ENCODE peak calls at places on chromosomes 6 and 20, in seven cellular contexts. One of them, this sample, is unnamed.

GRCh38 chr6:159823953-159824352 is 23.9 kb downstream of the PNLDC1 start:
- DNase-seq in retina: no peak
- DNase-seq in T-helper 2 cell: no peak
- DNase-seq in fibroblast of lung: no peak
- DNase-seq in BJ: no peak
- DNase-seq in GM20000: no peak
- DNase-seq in RCC 7860: no peak
- DNase-seq in this sample: no peak

GRCh38 chr6:71258078-71258866 is 30.3 kb upstream of the OGFRL1 start:
- DNase-seq in retina: peak; percentile 39
- DNase-seq in T-helper 2 cell: no peak
- DNase-seq in fibroblast of lung: no peak
- DNase-seq in BJ: no peak
- DNase-seq in GM20000: no peak
- DNase-seq in RCC 7860: no peak
- DNase-seq in this sample: peak; percentile 64

GRCh38 chr20:14334306-14334930 is 3.0 kb downstream of the FLRT3 start:
- DNase-seq in retina: peak; percentile 62
- DNase-seq in T-helper 2 cell: no peak
- DNase-seq in fibroblast of lung: peak; percentile 44
- DNase-seq in BJ: no peak
- DNase-seq in GM20000: no peak
- DNase-seq in RCC 7860: no peak
- DNase-seq in this sample: peak; percentile 75

GRCh38 chr20:35947489-35947888 is 6.8 kb downstream of the SCAND1 start:
- DNase-seq in retina: no peak
- DNase-seq in T-helper 2 cell: peak; percentile 57
- DNase-seq in fibroblast of lung: peak; percentile 17
- DNase-seq in BJ: no peak
- DNase-seq in GM20000: peak; percentile 20
- DNase-seq in RCC 7860: peak; percentile 34
- DNase-seq in this sample: peak; percentile 45

GRCh38 chr20:12978613-12979495 is 29.9 kb upstream of the SPTLC3 start:
- DNase-seq in retina: no peak
- DNase-seq in T-helper 2 cell: no peak
- DNase-seq in fibroblast of lung: no peak
- DNase-seq in BJ: no peak
- DNase-seq in GM20000: no peak
- DNase-seq in RCC 7860: no peak
- DNase-seq in this sample: no peak

GRCh38 chr6:12288844-12289654 is 1.1 kb upstream of the EDN1 start:
- DNase-seq in retina: peak; percentile 68
- DNase-seq in T-helper 2 cell: peak; percentile 51
- DNase-seq in fibroblast of lung: peak; percentile 48
- DNase-seq in BJ: no peak
- DNase-seq in GM20000: peak; percentile 80
- DNase-seq in RCC 7860: peak; percentile 52
- DNase-seq in this sample: peak; percentile 74

GRCh38 chr20:54193817-54194216 is 14.1 kb upstream of the PFDN4 start:
- DNase-seq in retina: no peak
- DNase-seq in T-helper 2 cell: no peak
- DNase-seq in fibroblast of lung: no peak
- DNase-seq in BJ: no peak
- DNase-seq in GM20000: no peak
- DNase-seq in RCC 7860: no peak
- DNase-seq in this sample: no peak

GRCh38 chr6:21728141-21728540 is 134.6 kb downstream of the SOX4 start:
- DNase-seq in retina: no peak
- DNase-seq in T-helper 2 cell: no peak
- DNase-seq in fibroblast of lung: no peak
- DNase-seq in BJ: no peak
- DNase-seq in GM20000: no peak
- DNase-seq in RCC 7860: no peak
- DNase-seq in this sample: no peak

GRCh38 chr20:34825530-34826362 is at the start of gene NCOA6:
- DNase-seq in retina: peak; percentile 75
- DNase-seq in T-helper 2 cell: peak; percentile 87
- DNase-seq in fibroblast of lung: peak; percentile 73
- DNase-seq in BJ: no peak
- DNase-seq in GM20000: peak; percentile 93
- DNase-seq in RCC 7860: peak; percentile 59
- DNase-seq in this sample: peak; percentile 90

GRCh38 chr6:155519339-155519738 is 63.7 kb upstream of the NOX3 start:
- DNase-seq in retina: no peak
- DNase-seq in T-helper 2 cell: no peak
- DNase-seq in fibroblast of lung: no peak
- DNase-seq in BJ: no peak
- DNase-seq in GM20000: peak; percentile 8
- DNase-seq in RCC 7860: no peak
- DNase-seq in this sample: no peak

GRCh38 chr20:9635756-9636155 is 121.4 kb downstream of the LAMP5 start:
- DNase-seq in retina: no peak
- DNase-seq in T-helper 2 cell: no peak
- DNase-seq in fibroblast of lung: no peak
- DNase-seq in BJ: no peak
- DNase-seq in GM20000: no peak
- DNase-seq in RCC 7860: no peak
- DNase-seq in this sample: peak; percentile 7

GRCh38 chr20:14199111-14199510 is 138.3 kb downstream of the FLRT3 start:
- DNase-seq in retina: no peak
- DNase-seq in T-helper 2 cell: no peak
- DNase-seq in fibroblast of lung: peak; percentile 31
- DNase-seq in BJ: no peak
- DNase-seq in GM20000: no peak
- DNase-seq in RCC 7860: no peak
- DNase-seq in this sample: no peak

GRCh38 chr6:137451926-137452325 is 42.3 kb downstream of the OLIG3 start:
- DNase-seq in retina: no peak
- DNase-seq in T-helper 2 cell: no peak
- DNase-seq in fibroblast of lung: peak; percentile 65
- DNase-seq in BJ: peak; percentile 35
- DNase-seq in GM20000: no peak
- DNase-seq in RCC 7860: no peak
- DNase-seq in this sample: peak; percentile 69

GRCh38 chr6:105178110-105178509 is 1.7 kb downstream of the POPDC3 start:
- DNase-seq in retina: no peak
- DNase-seq in T-helper 2 cell: no peak
- DNase-seq in fibroblast of lung: peak; percentile 92
- DNase-seq in BJ: peak; percentile 83
- DNase-seq in GM20000: no peak
- DNase-seq in RCC 7860: peak; percentile 58
- DNase-seq in this sample: peak; percentile 95

GRCh38 chr6:120894077-120894476 is 440.2 kb downstream of the TBC1D32 start:
- DNase-seq in retina: no peak
- DNase-seq in T-helper 2 cell: no peak
- DNase-seq in fibroblast of lung: no peak
- DNase-seq in BJ: no peak
- DNase-seq in GM20000: no peak
- DNase-seq in RCC 7860: no peak
- DNase-seq in this sample: no peak

GRCh38 chr6:39493717-39494116 is 171.2 kb upstream of the KCNK16 start:
- DNase-seq in retina: no peak
- DNase-seq in T-helper 2 cell: no peak
- DNase-seq in fibroblast of lung: no peak
- DNase-seq in BJ: no peak
- DNase-seq in GM20000: no peak
- DNase-seq in RCC 7860: no peak
- DNase-seq in this sample: peak; percentile 9

GRCh38 chr6:42229720-42230119 is 12.1 kb upstream of the MRPS10 start:
- DNase-seq in retina: no peak
- DNase-seq in T-helper 2 cell: no peak
- DNase-seq in fibroblast of lung: no peak
- DNase-seq in BJ: no peak
- DNase-seq in GM20000: no peak
- DNase-seq in RCC 7860: no peak
- DNase-seq in this sample: no peak

GRCh38 chr20:11204926-11205768 is 531.3 kb upstream of the JAG1 start:
- DNase-seq in retina: peak; percentile 44
- DNase-seq in T-helper 2 cell: peak; percentile 27
- DNase-seq in fibroblast of lung: peak; percentile 48
- DNase-seq in BJ: no peak
- DNase-seq in GM20000: peak; percentile 39
- DNase-seq in RCC 7860: peak; percentile 52
- DNase-seq in this sample: peak; percentile 75

GRCh38 chr6:136751478-136751956 is 40.8 kb downstream of the MAP3K5 start:
- DNase-seq in retina: no peak
- DNase-seq in T-helper 2 cell: peak; percentile 93
- DNase-seq in fibroblast of lung: peak; percentile 49
- DNase-seq in BJ: peak; percentile 29
- DNase-seq in GM20000: peak; percentile 51
- DNase-seq in RCC 7860: no peak
- DNase-seq in this sample: no peak

GRCh38 chr6:45075246-45075645 is 252.9 kb upstream of the RUNX2 start:
- DNase-seq in retina: no peak
- DNase-seq in T-helper 2 cell: no peak
- DNase-seq in fibroblast of lung: peak; percentile 99
- DNase-seq in BJ: peak; percentile 86
- DNase-seq in GM20000: no peak
- DNase-seq in RCC 7860: peak; percentile 85
- DNase-seq in this sample: peak; percentile 95

GRCh38 chr20:13105864-13106457 is 97.2 kb downstream of the SPTLC3 start:
- DNase-seq in retina: peak; percentile 49
- DNase-seq in T-helper 2 cell: no peak
- DNase-seq in fibroblast of lung: peak; percentile 6
- DNase-seq in BJ: no peak
- DNase-seq in GM20000: peak; percentile 35
- DNase-seq in RCC 7860: peak; percentile 20
- DNase-seq in this sample: peak; percentile 64

This sample was measured in GM23248.